ENCODE peak calls at places on chromosomes 5 and 9, in ten cellular contexts. L, D, Q, C, G, W, T, M, F and R are unnamed samples.

GRCh38 chr9:16615451-16615850 is 255.0 kb downstream of the BNC2 start:
- DNase-seq in L (no peak), D (no peak), Q (no peak), C (no peak), G (no peak), W (no peak), T (no peak), M (no peak), F (no peak), R (no peak)

GRCh38 chr9:7223981-7224380 is 466.2 kb downstream of the KDM4C start:
- DNase-seq in L (no peak), D (no peak), Q (no peak), C (no peak), G (no peak), W (no peak), T (no peak), M (no peak), F (no peak), R (no peak)

GRCh38 chr5:134502259-134502658 is 23.2 kb upstream of the JADE2 start:
- DNase-seq in L (no peak), D (no peak), Q (no peak), C (no peak), G (no peak), W (no peak), T (no peak), M (no peak), F (no peak), R (peak; percentile 3)

GRCh38 chr9:447230-448025 is 232.8 kb downstream of the DOCK8 start:
- DNase-seq in L (no peak), D (peak; percentile 4), Q (no peak), C (no peak), G (no peak), W (no peak), T (no peak), M (peak; percentile 66), F (no peak), R (no peak)

GRCh38 chr9:127444921-127445850 is 6.0 kb downstream of the RPL12 start:
- DNase-seq in L (no peak), D (peak; percentile 16), Q (no peak), C (peak; percentile 45), G (no peak), W (no peak), T (peak; percentile 42), M (no peak), F (no peak), R (no peak)

GRCh38 chr9:73121375-73121935 is 30.2 kb upstream of the ANXA1 start:
- DNase-seq in L (no peak), D (no peak), Q (no peak), C (no peak), G (no peak), W (no peak), T (no peak), M (no peak), F (no peak), R (no peak)

GRCh38 chr9:12884736-12885395 is 110.0 kb downstream of the LURAP1L start:
- DNase-seq in L (no peak), D (peak; percentile 81), Q (no peak), C (no peak), G (no peak), W (no peak), T (peak; percentile 85), M (no peak), F (no peak), R (no peak)

GRCh38 chr9:109574061-109574882 is 76.2 kb upstream of the PTPN3 start:
- DNase-seq in L (peak; percentile 56), D (peak; percentile 62), Q (peak; percentile 23), C (peak; percentile 71), G (no peak), W (peak; percentile 49), T (peak; percentile 78), M (no peak), F (no peak), R (no peak)

GRCh38 chr5:17785774-17786173 is 151.5 kb downstream of the TAF11L14 start:
- DNase-seq in L (no peak), D (no peak), Q (no peak), C (no peak), G (no peak), W (no peak), T (no peak), M (no peak), F (no peak), R (no peak)

GRCh38 chr9:106691629-106692028 is 171.3 kb upstream of the ZNF462 start:
- DNase-seq in L (no peak), D (no peak), Q (no peak), C (no peak), G (no peak), W (no peak), T (no peak), M (no peak), F (no peak), R (no peak)

GRCh38 chr9:135902655-135903357 is 4.5 kb downstream of the CAMSAP1 start:
- DNase-seq in L (peak; percentile 77), D (no peak), Q (no peak), C (no peak), G (no peak), W (no peak), T (no peak), M (no peak), F (no peak), R (peak; percentile 5)

GRCh38 chr5:67543704-67544103 is 347.1 kb upstream of the CD180 start:
- DNase-seq in L (no peak), D (no peak), Q (no peak), C (no peak), G (no peak), W (no peak), T (no peak), M (no peak), F (no peak), R (no peak)

GRCh38 chr9:130289711-130290241 is 24.2 kb downstream of the HMCN2 start:
- DNase-seq in L (no peak), D (no peak), Q (no peak), C (no peak), G (no peak), W (no peak), T (no peak), M (no peak), F (peak; percentile 78), R (no peak)

GRCh38 chr5:93611900-93612898 is 29.2 kb downstream of the NR2F1 start:
- DNase-seq in L (no peak), D (peak; percentile 32), Q (no peak), C (no peak), G (no peak), W (no peak), T (peak; percentile 67), M (no peak), F (peak; percentile 46), R (no peak)

GRCh38 chr9:114981095-114981494 is 50.7 kb upstream of the TNFSF8 start:
- DNase-seq in L (no peak), D (no peak), Q (no peak), C (no peak), G (no peak), W (no peak), T (no peak), M (no peak), F (no peak), R (no peak)

GRCh38 chr9:85960688-85961093 is 19.7 kb downstream of the NAA35 start:
- DNase-seq in L (no peak), D (peak; percentile 24), Q (no peak), C (no peak), G (no peak), W (no peak), T (peak; percentile 38), M (no peak), F (no peak), R (no peak)

GRCh38 chr5:10691826-10692785 is 68.9 kb downstream of the DAP start:
- DNase-seq in L (no peak), D (peak; percentile 72), Q (no peak), C (no peak), G (no peak), W (no peak), T (no peak), M (no peak), F (no peak), R (no peak)

GRCh38 chr5:94702729-94703128 is 84.3 kb downstream of the SLF1 start:
- DNase-seq in L (no peak), D (no peak), Q (no peak), C (no peak), G (no peak), W (no peak), T (no peak), M (no peak), F (no peak), R (no peak)

GRCh38 chr9:94713446-94714185 is 12.9 kb upstream of the AOPEP start:
- DNase-seq in L (no peak), D (no peak), Q (no peak), C (no peak), G (no peak), W (no peak), T (no peak), M (no peak), F (no peak), R (no peak)

GRCh38 chr5:111512026-111512405 is 319 bp downstream of the STARD4 start:
- DNase-seq in L (no peak), D (peak; percentile 25), Q (no peak), C (no peak), G (no peak), W (no peak), T (peak; percentile 47), M (no peak), F (no peak), R (no peak)

GRCh38 chr9:136858844-136859757 is 7.0 kb downstream of the MAMDC4 start:
- DNase-seq in L (peak; percentile 95), D (peak; percentile 29), Q (no peak), C (no peak), G (peak; percentile 9), W (no peak), T (peak; percentile 57), M (no peak), F (peak; percentile 74), R (peak; percentile 91)

GRCh38 chr5:37703841-37704241 is 136.0 kb downstream of the GDNF start:
- DNase-seq in L (no peak), D (peak; percentile 62), Q (no peak), C (no peak), G (no peak), W (no peak), T (peak; percentile 56), M (no peak), F (no peak), R (no peak)

GRCh38 chr9:3825724-3826123 is 299.9 kb upstream of the RFX3 start:
- DNase-seq in L (no peak), D (no peak), Q (no peak), C (no peak), G (no peak), W (no peak), T (no peak), M (no peak), F (no peak), R (no peak)

GRCh38 chr9:108631890-108632289 is 223.9 kb downstream of the ACTL7B start:
- DNase-seq in L (no peak), D (no peak), Q (no peak), C (no peak), G (no peak), W (no peak), T (no peak), M (no peak), F (no peak), R (no peak)

GRCh38 chr5:69368458-69369368 is 607 bp downstream of the AK6 start:
- DNase-seq in L (no peak), D (no peak), Q (no peak), C (peak; percentile 70), G (no peak), W (no peak), T (peak; percentile 56), M (peak; percentile 34), F (no peak), R (no peak)

GRCh38 chr5:150778103-150778516 is 447 bp upstream of the SMIM3 start:
- DNase-seq in L (no peak), D (peak; percentile 60), Q (no peak), C (no peak), G (no peak), W (no peak), T (no peak), M (no peak), F (no peak), R (no peak)

GRCh38 chr5:39025456-39025855 is 48.7 kb downstream of the RICTOR start:
- DNase-seq in L (no peak), D (no peak), Q (no peak), C (no peak), G (no peak), W (no peak), T (no peak), M (no peak), F (no peak), R (no peak)

GRCh38 chr5:171291371-171291770 is 17.7 kb upstream of the TLX3 start:
- DNase-seq in L (no peak), D (no peak), Q (no peak), C (no peak), G (no peak), W (no peak), T (no peak), M (no peak), F (no peak), R (no peak)